ENCODE peak calls at places on chromosome 2, in ten cellular contexts. D, W, U, E, H, C, I, M, F and J are unnamed samples.

GRCh38 chr2:8628870-8629209 is 53.0 kb upstream of the ID2 start:
- DNase-seq in F (no peak), M (no peak), U (no peak), I (no peak), H (no peak), E (no peak), W (no peak), C (no peak), D (no peak), J (no peak)

GRCh38 chr2:182666674-182667320 is 49.3 kb upstream of the DNAJC10 start:
- DNase-seq in H (no peak), C (no peak), W (no peak), I (peak; percentile 31), D (no peak), U (no peak), M (no peak), E (no peak), F (peak; percentile 46), J (no peak)

GRCh38 chr2:10286216-10287037 is 16.3 kb upstream of the HPCAL1 start:
- DNase-seq in F (no peak), I (no peak), U (no peak), W (no peak), E (no peak), M (no peak), C (no peak), H (no peak), D (peak; percentile 79), J (no peak)

GRCh38 chr2:96584017-96584416 is 47.5 kb downstream of the ARID5A start:
- DNase-seq in F (peak; percentile 32), H (no peak), W (no peak), M (no peak), D (no peak), I (no peak), C (no peak), U (no peak), E (no peak), J (no peak)

GRCh38 chr2:44420725-44421124 is 59.0 kb downstream of the CAMKMT start:
- DNase-seq in C (no peak), H (no peak), D (no peak), I (no peak), F (no peak), U (no peak), M (no peak), W (no peak), E (no peak), J (no peak)

GRCh38 chr2:168935810-168936581 is 34.9 kb downstream of the G6PC2 start:
- DNase-seq in I (no peak), U (no peak), C (no peak), H (no peak), E (no peak), D (no peak), W (no peak), M (no peak), F (no peak), J (no peak)

GRCh38 chr2:1306029-1306686 is 107.1 kb upstream of the TPO start:
- DNase-seq in F (no peak), M (no peak), U (no peak), E (no peak), C (no peak), H (no peak), D (no peak), W (no peak), I (no peak), J (no peak)

GRCh38 chr2:36889782-36890181 is 76.6 kb downstream of the STRN start:
- DNase-seq in M (peak; percentile 92), C (no peak), D (no peak), H (peak; percentile 59), F (peak; percentile 86), W (no peak), U (no peak), E (no peak), I (no peak), J (no peak)

GRCh38 chr2:3666613-3666975 is 8.6 kb downstream of the ALLC start:
- DNase-seq in M (no peak), E (no peak), D (no peak), U (no peak), W (no peak), C (no peak), F (no peak), I (no peak), H (no peak), J (no peak)

GRCh38 chr2:43186679-43187374 is 39.6 kb downstream of the ZFP36L2 start:
- DNase-seq in W (no peak), C (no peak), D (no peak), E (no peak), U (no peak), I (no peak), M (no peak), F (no peak), H (no peak), J (no peak)

GRCh38 chr2:238099709-238100048 is 461 bp upstream of the ESPNL start:
- DNase-seq in C (no peak), M (no peak), E (no peak), H (no peak), D (no peak), U (no peak), I (no peak), W (no peak), F (no peak), J (no peak)

GRCh38 chr2:58138631-58139030 is 92.0 kb downstream of the VRK2 start:
- DNase-seq in F (peak; percentile 15), E (no peak), H (no peak), M (no peak), W (no peak), I (no peak), D (no peak), C (no peak), U (no peak), J (no peak)

GRCh38 chr2:58081000-58081399 is 34.4 kb downstream of the VRK2 start:
- DNase-seq in W (no peak), E (no peak), F (peak; percentile 6), U (no peak), I (no peak), D (no peak), C (no peak), H (no peak), M (no peak), J (no peak)

GRCh38 chr2:96580771-96581170 is 44.2 kb downstream of the ARID5A start:
- DNase-seq in H (no peak), M (no peak), C (no peak), E (no peak), I (no peak), F (no peak), D (no peak), W (no peak), U (no peak), J (no peak)

GRCh38 chr2:23697256-23697655 is 229.7 kb downstream of the ATAD2B start:
- DNase-seq in C (no peak), E (no peak), I (no peak), D (no peak), W (no peak), M (no peak), U (no peak), H (no peak), F (no peak), J (no peak)

GRCh38 chr2:168814939-168815907 is 12.8 kb downstream of the NOSTRIN start:
- DNase-seq in U (no peak), W (no peak), I (no peak), E (no peak), C (no peak), H (no peak), M (no peak), D (no peak), F (peak; percentile 11), J (no peak)

GRCh38 chr2:46042711-46043110 is 254.5 kb upstream of the EPAS1 start:
- DNase-seq in E (no peak), F (no peak), M (no peak), W (no peak), U (no peak), H (no peak), C (no peak), D (no peak), I (no peak), J (no peak)

GRCh38 chr2:201952212-201952611 is 81.4 kb upstream of the FZD7 start:
- DNase-seq in C (no peak), W (no peak), M (no peak), F (no peak), E (no peak), I (no peak), H (no peak), U (no peak), D (no peak), J (no peak)

GRCh38 chr2:100957971-100958653 is 44.0 kb upstream of the RPL31 start:
- DNase-seq in U (no peak), I (no peak), F (peak; percentile 98), D (peak; percentile 59), M (no peak), H (peak; percentile 9), W (no peak), C (no peak), E (no peak), J (no peak)

GRCh38 chr2:97988722-97989121 is 7.0 kb downstream of the TMEM131 start:
- DNase-seq in C (no peak), D (no peak), I (no peak), U (no peak), F (no peak), W (no peak), M (no peak), E (no peak), H (no peak), J (no peak)

GRCh38 chr2:191738667-191739066 is 60.7 kb downstream of the NABP1 start:
- DNase-seq in I (no peak), E (no peak), C (no peak), D (no peak), M (no peak), W (no peak), U (no peak), H (no peak), F (peak; percentile 51), J (no peak)

GRCh38 chr2:154203206-154203605 is 331.5 kb downstream of the GALNT13 start:
- DNase-seq in F (no peak), H (no peak), E (no peak), C (no peak), D (no peak), I (no peak), M (no peak), U (no peak), W (no peak), J (no peak)

GRCh38 chr2:69011611-69012157 is 1.3 kb upstream of the ANTXR1 start:
- DNase-seq in C (no peak), U (no peak), H (no peak), E (no peak), W (no peak), M (no peak), D (no peak), I (no peak), F (no peak), J (no peak)

GRCh38 chr2:37635359-37636208 is 35.9 kb downstream of the CDC42EP3 start:
- DNase-seq in I (no peak), M (no peak), D (no peak), E (peak; percentile 24), F (peak; percentile 73), U (peak; percentile 61), C (peak; percentile 29), W (no peak), H (no peak), J (no peak)

GRCh38 chr2:2848621-2849443 is 517.8 kb upstream of the MYT1L start:
- DNase-seq in M (no peak), F (no peak), D (peak; percentile 57), E (no peak), H (no peak), I (no peak), U (no peak), W (no peak), C (no peak), J (no peak)

GRCh38 chr2:41947701-41948396 is 100.0 kb upstream of the PKDCC start:
- DNase-seq in E (no peak), F (peak; percentile 62), H (no peak), D (no peak), I (no peak), W (no peak), C (no peak), U (no peak), M (no peak), J (no peak)

GRCh38 chr2:170377469-170378207 is 199.7 kb downstream of the MYO3B start:
- DNase-seq in E (no peak), U (no peak), H (no peak), C (no peak), M (no peak), W (no peak), I (no peak), D (no peak), F (peak; percentile 5), J (no peak)

GRCh38 chr2:67782443-67782842 is 280.4 kb downstream of the C1D start:
- DNase-seq in I (no peak), E (no peak), U (no peak), W (no peak), H (no peak), D (no peak), C (no peak), M (no peak), F (peak; percentile 35), J (no peak)